ENCODE peak calls at places on chromosomes 1 and 21, in ten cellular contexts. S is GM20000, X is upper lobe of right lung, B is retinal pigment epithelial cell, H is esophagus squamous epithelium, C is K562, Z is nephron progenitor cell, U is cardiac muscle cell, T is WTC11, D is uterus. N is an unnamed sample.

GRCh38 chr21:45203983-45204382 is 83.7 kb downstream of the POFUT2 start:
- DNase-seq in S (no peak), X (no peak), B (no peak), H (no peak), C (no peak), Z (no peak), U (no peak), T (no peak), D (no peak), N (no peak)

GRCh38 chr1:207021876-207022596 is 10.5 kb downstream of the C1orf116 start:
- DNase-seq in S (no peak), X (no peak), B (no peak), H (no peak), C (no peak), Z (no peak), U (no peak), T (no peak), D (no peak), N (no peak)

GRCh38 chr1:43817304-43817939 is 110.1 kb downstream of the ST3GAL3 start:
- DNase-seq in S (no peak), X (no peak), B (no peak), H (no peak), C (no peak), Z (no peak), U (no peak), T (no peak), D (no peak), N (no peak)

GRCh38 chr1:84698718-84699117 is 8.5 kb upstream of the SSX2IP start:
- DNase-seq in S (no peak), X (no peak), B (peak; percentile 76), H (no peak), C (peak; percentile 38), Z (no peak), U (peak; percentile 86), T (no peak), D (no peak), N (no peak)

GRCh38 chr1:43350976-43351375 is 7.8 kb upstream of the CDC20 start:
- DNase-seq in S (no peak), X (no peak), B (no peak), H (no peak), C (no peak), Z (no peak), U (no peak), T (no peak), D (no peak), N (no peak)

GRCh38 chr1:161219078-161219892 is 4.1 kb downstream of the APOA2 start:
- DNase-seq in S (no peak), X (no peak), B (no peak), H (no peak), C (no peak), Z (no peak), U (no peak), T (no peak), D (no peak), N (no peak)

GRCh38 chr1:1941211-1941841 is 22.2 kb upstream of the TMEM52 start:
- DNase-seq in S (no peak), X (no peak), B (no peak), H (no peak), C (no peak), Z (no peak), U (no peak), T (no peak), D (no peak), N (no peak)

GRCh38 chr1:174190800-174191199 is 31.5 kb downstream of the RABGAP1L start:
- DNase-seq in S (no peak), X (no peak), B (no peak), H (no peak), C (no peak), Z (no peak), U (no peak), T (no peak), D (no peak), N (no peak)

GRCh38 chr1:162040657-162041056 is 17.0 kb upstream of the OLFML2B start:
- DNase-seq in S (no peak), X (no peak), B (no peak), H (no peak), C (peak; percentile 18), Z (no peak), U (peak; percentile 66), T (no peak), D (no peak), N (no peak)

GRCh38 chr1:39566441-39567137 is 10.0 kb downstream of the PABPC4 start:
- DNase-seq in S (no peak), X (no peak), B (no peak), H (no peak), C (no peak), Z (no peak), U (no peak), T (no peak), D (no peak), N (no peak)

GRCh38 chr1:24216254-24216653 is 29.2 kb upstream of the IFNLR1 start:
- DNase-seq in S (no peak), X (peak; percentile 70), B (no peak), H (no peak), C (no peak), Z (peak; percentile 45), U (peak; percentile 20), T (no peak), D (peak; percentile 40), N (no peak)

GRCh38 chr1:35600593-35600992 is 27.5 kb downstream of the TFAP2E start:
- DNase-seq in S (no peak), X (no peak), B (no peak), H (no peak), C (no peak), Z (no peak), U (no peak), T (no peak), D (no peak), N (no peak)

GRCh38 chr1:7549277-7549676 is 221.8 kb upstream of the VAMP3 start:
- DNase-seq in S (no peak), X (peak; percentile 52), B (peak; percentile 87), H (no peak), C (no peak), Z (no peak), U (peak; percentile 69), T (no peak), D (no peak), N (no peak)

GRCh38 chr1:208086116-208086515 is 158.1 kb downstream of the PLXNA2 start:
- DNase-seq in S (no peak), X (no peak), B (no peak), H (no peak), C (no peak), Z (no peak), U (peak; percentile 5), T (no peak), D (no peak), N (no peak)

GRCh38 chr1:32303997-32304622 is 12.2 kb downstream of the HDAC1 start:
- DNase-seq in S (no peak), X (no peak), B (no peak), H (no peak), C (no peak), Z (no peak), U (no peak), T (no peak), D (no peak), N (no peak)

GRCh38 chr1:230792691-230793462 is 45.7 kb downstream of the CAPN9 start:
- DNase-seq in S (no peak), X (no peak), B (no peak), H (no peak), C (no peak), Z (no peak), U (peak; percentile 46), T (no peak), D (no peak), N (no peak)
- TF ChIP-seq CTCF in S (no peak), X (no peak), B (peak; percentile 30), H (no peak), C (peak; percentile 42), Z (no peak), U (peak; percentile 22), T (no peak), D (no peak), N (no peak)

DNA sequence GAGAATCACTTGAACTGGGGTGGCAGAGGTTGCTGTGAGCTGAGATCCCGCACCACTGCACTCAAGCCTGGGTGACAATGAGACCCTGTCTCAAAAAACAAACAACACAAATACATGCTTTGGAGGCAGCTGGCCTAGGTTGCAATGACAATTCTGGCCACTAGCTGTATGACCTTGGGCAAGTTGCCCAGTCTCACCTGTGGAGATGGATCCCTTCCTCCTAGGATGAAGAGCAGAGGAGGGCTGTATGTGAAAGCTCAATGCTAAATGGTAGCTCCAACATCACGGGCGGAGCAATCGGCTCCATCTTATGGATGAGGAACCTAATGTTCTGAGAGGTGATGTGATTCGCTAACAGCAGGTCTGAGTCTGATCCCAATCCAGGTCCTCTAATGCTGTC is 20.6 kb downstream of the ADORA1 start:
- DNase-seq in S (no peak), X (no peak), B (no peak), H (no peak), C (peak; percentile 45), Z (no peak), U (no peak), T (peak; percentile 44), D (no peak), N (no peak)
- TF ChIP-seq CTCF in S (peak; percentile 8), X (peak; percentile 29), B (peak; percentile 40), H (peak; percentile 27), C (peak; percentile 63), Z (peak; percentile 30), U (peak; percentile 21), T (no peak), D (no peak), N (no peak)

GRCh38 chr1:230040440-230040839 is 26.6 kb upstream of the GALNT2 start:
- DNase-seq in S (no peak), X (no peak), B (no peak), H (no peak), C (no peak), Z (no peak), U (no peak), T (no peak), D (no peak), N (no peak)
- TF ChIP-seq CTCF in S (no peak), X (no peak), B (no peak), H (no peak), C (no peak), Z (no peak), U (no peak), T (no peak), D (no peak), N (no peak)

GRCh38 chr1:183308719-183309118 is 109.5 kb downstream of the NMNAT2 start:
- DNase-seq in S (no peak), X (no peak), B (no peak), H (no peak), C (no peak), Z (no peak), U (no peak), T (no peak), D (no peak), N (no peak)

GRCh38 chr1:183303325-183303645 is 114.9 kb downstream of the NMNAT2 start:
- DNase-seq in S (no peak), X (no peak), B (no peak), H (no peak), C (no peak), Z (no peak), U (no peak), T (no peak), D (no peak), N (no peak)

GRCh38 chr1:183303901-183304300 is 114.3 kb downstream of the NMNAT2 start:
- DNase-seq in S (no peak), X (no peak), B (no peak), H (no peak), C (no peak), Z (no peak), U (no peak), T (no peak), D (no peak), N (no peak)

GRCh38 chr1:183304466-183305122 is 113.6 kb downstream of the NMNAT2 start:
- DNase-seq in S (no peak), X (no peak), B (no peak), H (no peak), C (no peak), Z (no peak), U (no peak), T (no peak), D (no peak), N (no peak)

GRCh38 chr1:183306317-183307042 is 111.7 kb downstream of the NMNAT2 start:
- DNase-seq in S (no peak), X (no peak), B (no peak), H (no peak), C (peak; percentile 26), Z (no peak), U (no peak), T (no peak), D (no peak), N (no peak)
- TF ChIP-seq CTCF in S (peak; percentile 11), X (peak; percentile 26), B (peak; percentile 48), H (peak; percentile 25), C (peak; percentile 34), Z (peak; percentile 49), U (peak; percentile 32), T (peak; percentile 32), D (no peak), N (peak; percentile 21)

N was measured in CD4-positive, alpha-beta T cell.